ENCODE peak calls at places on chromosomes 3 and 15, in nine cellular contexts. Z is NCI-H2107, H is iPS-NIHi11, K is thoracic aorta, L is A172, X is Right ventricle myocardium superior, E is right cardiac atrium, Y is amniotic stem cell, N is cerebellum. R is an unnamed sample.

GRCh38 chr3:169264711-169265110 is 398.8 kb downstream of the MECOM start:
- DNase-seq in Z (peak; percentile 96), X (peak; percentile 40), K (no peak), Y (no peak), N (no peak), L (peak; percentile 52), E (peak; percentile 43), H (no peak), R (no peak)

GRCh38 chr3:66413151-66413751 is 87.6 kb downstream of the LRIG1 start:
- DNase-seq in H (no peak), Y (peak; percentile 78), L (peak; percentile 74), K (no peak), X (no peak), E (no peak), N (no peak), Z (no peak), R (no peak)

GRCh38 chr15:48945386-48945785 is 18.3 kb downstream of the SHC4 start:
- DNase-seq in Z (no peak), X (no peak), E (no peak), K (no peak), Y (no peak), L (no peak), N (no peak), H (no peak), R (no peak)

GRCh38 chr3:193826126-193826795 is 233.3 kb downstream of the OPA1 start:
- DNase-seq in E (peak; percentile 48), L (peak; percentile 53), Y (no peak), X (no peak), Z (peak; percentile 54), K (no peak), H (no peak), N (no peak), R (peak; percentile 67)

GRCh38 chr3:100973594-100973993 is 19.6 kb downstream of the ABI3BP start:
- DNase-seq in Z (no peak), K (no peak), H (no peak), N (no peak), X (no peak), Y (no peak), L (no peak), E (no peak), R (no peak)

GRCh38 chr15:63244399-63244798 is 33.0 kb upstream of the APH1B start:
- DNase-seq in Y (no peak), E (no peak), N (no peak), Z (no peak), X (no peak), H (no peak), L (peak; percentile 56), K (no peak), R (no peak)

GRCh38 chr3:101381809-101382208 is 61.4 kb upstream of the IMPG2 start:
- DNase-seq in Y (peak; percentile 57), L (peak; percentile 41), E (no peak), X (no peak), K (no peak), Z (no peak), N (no peak), H (peak; percentile 29), R (peak; percentile 50)

GRCh38 chr3:68988740-68989139 is 24.7 kb downstream of the EOGT start:
- DNase-seq in N (no peak), Y (no peak), Z (no peak), L (no peak), E (no peak), H (no peak), K (no peak), X (no peak), R (no peak)

GRCh38 chr3:66778107-66778506 is 220.0 kb upstream of the KBTBD8 start:
- DNase-seq in Y (no peak), K (no peak), H (no peak), N (no peak), L (no peak), E (no peak), Z (no peak), X (no peak), R (no peak)